ENCODE peak calls at places on chromosomes 2 and 18, in five cellular contexts. Z is heart right ventricle, E is HL-60, B is pancreas, W is spleen. V is an unnamed sample.

GRCh38 chr2:219596954-219597551 is 604 bp upstream of the STK11IP start:
- DNase-seq in W (no peak), B (peak; percentile 17), E (peak; percentile 15), Z (no peak), V (no peak)

GRCh38 chr2:40401896-40402295 is 50.0 kb downstream of the SLC8A1 start:
- DNase-seq in E (no peak), Z (no peak), W (no peak), B (no peak), V (no peak)

GRCh38 chr18:58991127-58991798 is 126.6 kb downstream of the ZNF532 start:
- DNase-seq in E (no peak), W (no peak), B (no peak), Z (no peak), V (no peak)

GRCh38 chr2:127107622-127107999 is 657 bp upstream of the BIN1 start:
- DNase-seq in Z (no peak), W (no peak), E (no peak), B (no peak), V (no peak)

GRCh38 chr18:9081940-9082339 is 20.6 kb upstream of the NDUFV2 start:
- DNase-seq in W (no peak), E (peak; percentile 29), B (no peak), Z (no peak), V (no peak)

GRCh38 chr2:33011406-33011805 is 64.7 kb downstream of the LTBP1 start:
- DNase-seq in B (no peak), Z (no peak), E (no peak), W (no peak), V (no peak)

GRCh38 chr2:1628893-1629292 is 115.4 kb downstream of the PXDN start:
- DNase-seq in B (no peak), E (no peak), Z (no peak), W (no peak), V (no peak)

GRCh38 chr18:49858309-49859005 is 45.1 kb upstream of the ACAA2 start:
- DNase-seq in B (peak; percentile 64), E (peak; percentile 59), Z (peak; percentile 44), W (no peak), V (peak; percentile 75)

GRCh38 chr2:141055526-141055925 is 1075.3 kb downstream of the LRP1B start:
- DNase-seq in E (no peak), W (no peak), B (no peak), Z (no peak), V (no peak)

GRCh38 chr2:182824056-182824758 is 42.2 kb downstream of the FRZB start:
- DNase-seq in E (no peak), B (no peak), Z (no peak), W (no peak), V (no peak)

GRCh38 chr2:7377861-7378569 is 460.8 kb downstream of the RNF144A start:
- DNase-seq in W (no peak), E (no peak), B (peak; percentile 34), Z (peak; percentile 14), V (peak; percentile 65)

GRCh38 chr18:11310476-11311086 is 161.2 kb upstream of the PIEZO2 start:
- DNase-seq in Z (peak; percentile 26), E (peak; percentile 58), W (no peak), B (no peak), V (no peak)

GRCh38 chr18:7090771-7091170 is 26.8 kb downstream of the LAMA1 start:
- DNase-seq in Z (no peak), E (no peak), W (no peak), B (no peak), V (no peak)

GRCh38 chr2:10028988-10029874 is 14.1 kb upstream of the KLF11 start:
- DNase-seq in E (peak; percentile 41), Z (peak; percentile 84), B (no peak), W (peak; percentile 94), V (peak; percentile 89)

GRCh38 chr18:79982736-79983135 is 5.6 kb downstream of the TXNL4A start:
- DNase-seq in E (peak; percentile 90), B (peak; percentile 21), W (no peak), Z (no peak), V (no peak)

GRCh38 chr18:39951321-39951720 is 2003.7 kb upstream of the PIK3C3 start:
- DNase-seq in Z (no peak), W (no peak), E (no peak), B (no peak), V (no peak)

GRCh38 chr2:28052691-28053090 is 162.2 kb downstream of the BABAM2 start:
- DNase-seq in E (no peak), W (no peak), Z (no peak), B (no peak), V (no peak)

GRCh38 chr2:218271865-218272530 is 1.7 kb downstream of the PNKD start:
- DNase-seq in Z (no peak), B (peak; percentile 27), W (no peak), E (no peak), V (no peak)

GRCh38 chr2:234579231-234579962 is 82.5 kb upstream of the ARL4C start:
- DNase-seq in W (no peak), Z (no peak), B (no peak), E (no peak), V (no peak)
- TF ChIP-seq CTCF in W (no peak), Z (no peak), B (no peak), E (no peak), V (no peak)

DNA sequence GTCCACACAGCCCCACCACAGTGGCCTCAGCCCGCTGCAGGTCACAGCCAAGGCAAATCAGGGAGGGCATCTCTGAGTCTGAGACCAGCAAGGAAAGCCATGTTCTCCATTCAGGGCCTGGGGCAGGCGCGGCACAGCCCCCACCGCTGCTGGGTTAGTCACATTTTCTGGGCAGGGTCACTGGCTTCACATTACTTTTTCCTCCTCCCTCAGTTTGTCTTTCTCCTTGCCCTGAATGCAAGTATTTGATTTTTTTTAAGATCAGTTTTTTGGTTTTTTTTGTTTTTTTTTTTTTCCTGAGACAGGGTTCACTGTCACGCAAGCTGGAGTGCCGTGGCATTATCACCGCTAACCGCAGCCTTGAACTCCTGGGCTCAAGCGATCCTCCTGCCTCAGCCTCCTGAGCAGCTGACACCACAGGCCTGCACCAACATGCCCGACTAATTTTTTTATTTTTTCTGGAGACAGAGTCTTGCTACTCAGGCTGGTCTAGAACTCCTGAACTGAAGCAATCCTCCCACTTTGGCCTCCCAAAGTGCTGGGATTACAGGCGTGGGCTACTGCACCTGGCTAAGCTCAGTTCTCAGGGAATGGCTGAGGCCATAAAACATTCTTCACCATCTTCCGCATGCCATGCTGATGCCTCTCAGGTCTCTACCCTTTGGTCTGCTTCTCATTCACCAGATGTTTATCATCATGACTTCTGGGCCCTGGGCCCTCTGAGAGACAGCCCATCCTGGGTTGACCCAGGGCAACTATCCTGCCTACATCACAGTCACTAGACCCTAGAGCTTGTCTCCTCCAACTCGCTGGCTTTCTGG is 628 bp upstream of the CAPG start:
- DNase-seq in E (peak; percentile 28), W (no peak), Z (no peak), B (no peak), V (no peak)
- H3K27ac ChIP-seq in E (peak overlapping the region; percentile 72), W (peak overlapping the region; percentile 92), Z (no peak overlapping the region), B (peak overlapping the region; percentile 28), V (peak overlapping the region; percentile 73)

GRCh38 chr2:207670887-207671286 is 40.6 kb upstream of the CCNYL1 start:
- DNase-seq in E (no peak), B (no peak), W (no peak), Z (no peak), V (no peak)

GRCh38 chr2:207673431-207673830 is 38.0 kb upstream of the CCNYL1 start:
- DNase-seq in B (no peak), E (no peak), W (no peak), Z (no peak), V (no peak)

GRCh38 chr2:207674266-207674774 is 37.1 kb upstream of the CCNYL1 start:
- DNase-seq in W (no peak), Z (no peak), B (no peak), E (no peak), V (no peak)

GRCh38 chr2:207676827-207677354 is 34.5 kb upstream of the CCNYL1 start:
- DNase-seq in W (no peak), E (no peak), B (no peak), Z (no peak), V (no peak)

DNA sequence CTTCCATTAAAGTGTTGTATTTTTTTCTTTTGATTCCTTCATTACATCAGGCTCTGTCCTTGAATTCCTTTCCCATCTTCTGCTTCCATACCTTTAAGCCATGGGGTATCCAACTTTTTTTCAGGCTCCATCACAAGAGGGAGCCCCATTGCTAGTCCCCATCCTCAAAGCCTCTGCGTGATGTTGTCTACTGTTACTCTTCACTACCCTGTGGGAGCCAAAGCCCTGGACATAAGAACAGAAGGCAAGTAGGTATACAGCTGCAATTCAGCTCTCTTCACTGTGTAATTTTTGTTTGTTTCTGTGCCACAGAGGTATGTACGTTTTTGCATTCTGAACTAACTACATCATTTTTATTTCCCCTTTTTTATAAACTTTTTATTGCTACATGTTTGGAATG is 36.6 kb upstream of the CCNYL1 start:
- DNase-seq in W (no peak), Z (no peak), E (no peak), B (no peak), V (no peak)
- TF ChIP-seq CTCF in W (no peak), Z (no peak), E (no peak), B (no peak), V (no peak)

GRCh38 chr2:106845716-106846115 is 40.3 kb downstream of the ST6GAL2 start:
- DNase-seq in B (no peak), E (no peak), W (no peak), Z (no peak), V (no peak)

GRCh38 chr2:106841886-106842645 is 43.9 kb downstream of the ST6GAL2 start:
- DNase-seq in E (no peak), Z (no peak), B (peak; percentile 94), W (no peak), V (no peak)

GRCh38 chr2:106839849-106840595 is 45.9 kb downstream of the ST6GAL2 start:
- DNase-seq in W (no peak), Z (no peak), B (peak; percentile 22), E (no peak), V (no peak)

GRCh38 chr2:106843910-106844250 is 42.1 kb downstream of the ST6GAL2 start:
- DNase-seq in Z (no peak), E (no peak), W (no peak), B (no peak), V (no peak)

GRCh38 chr2:106843001-106843909 is 42.7 kb downstream of the ST6GAL2 start:
- DNase-seq in W (peak; percentile 71), Z (no peak), E (no peak), B (no peak), V (no peak)
- H3K27ac ChIP-seq in W (no peak overlapping the region), Z (no peak overlapping the region), E (no peak overlapping the region), B (no peak overlapping the region), V (no peak overlapping the region)

GRCh38 chr18:48674198-48674721 is 135.4 kb downstream of the CTIF start:
- DNase-seq in E (no peak), W (peak; percentile 69), B (no peak), Z (peak; percentile 69), V (peak; percentile 34)
- TF ChIP-seq CTCF in E (no peak), W (no peak), B (no peak), Z (no peak), V (no peak)

GRCh38 chr2:172012688-172013358 is 13.1 kb downstream of the METAP1D start:
- DNase-seq in Z (no peak), B (peak; percentile 16), E (no peak), W (no peak), V (no peak)
- H3K27ac ChIP-seq in Z (no peak overlapping the region), B (peak overlapping the region; percentile 5), E (peak overlapping the region; percentile 49), W (no peak overlapping the region), V (no peak overlapping the region)

V was measured in upper lobe of right lung.